ENCODE peak calls at places on chromosomes 3 and 15, in four cellular contexts. O is HS-27A, G is HL-60, F is T-helper 9 cell. P is an unnamed sample.

GRCh38 chr3:28224430-28224829 is 17.0 kb upstream of the CMC1 start:
- DNase-seq in F (no peak), O (no peak), G (no peak), P (no peak)

GRCh38 chr15:100900136-100900894 is 18.8 kb upstream of the LRRK1 start:
- DNase-seq in F (no peak), O (no peak), G (no peak), P (no peak)

GRCh38 chr15:41855121-41855941 is 16.7 kb downstream of the PLA2G4B start:
- DNase-seq in G (no peak), O (no peak), F (no peak), P (no peak)

GRCh38 chr15:79179108-79179561 is 88.6 kb upstream of the RASGRF1 start:
- DNase-seq in G (no peak), O (peak), F (no peak), P (no peak)

GRCh38 chr3:105349988-105350387 is 16.7 kb upstream of the ALCAM start:
- DNase-seq in O (no peak), F (no peak), G (no peak), P (no peak)

GRCh38 chr3:193190387-193190786 is 50.6 kb upstream of the PLAAT1 start:
- DNase-seq in F (no peak), O (no peak), G (peak), P (no peak)

GRCh38 chr15:101250331-101250730 is 1.5 kb downstream of the CHSY1 start:
- DNase-seq in F (no peak), O (peak), G (no peak), P (no peak)

GRCh38 chr3:77513541-77513940 is 473.6 kb downstream of the ROBO2 start:
- DNase-seq in O (no peak), G (no peak), F (no peak), P (no peak)

GRCh38 chr3:107752202-107752990 is 229.6 kb downstream of the BBX start:
- DNase-seq in G (no peak), F (no peak), O (no peak), P (no peak)

GRCh38 chr3:124277516-124277890 is 285.6 kb upstream of the ROPN1 start:
- DNase-seq in O (no peak), F (no peak), G (no peak), P (no peak)

GRCh38 chr3:151906751-151907150 is 33.3 kb downstream of the SUCNR1 start:
- DNase-seq in O (no peak), F (no peak), G (no peak), P (no peak)

GRCh38 chr15:98799461-98799971 is 151.2 kb downstream of the IGF1R start:
- DNase-seq in G (peak), F (no peak), O (no peak), P (no peak)

GRCh38 chr15:50676799-50677483 is 9.7 kb downstream of the TRPM7 start:
- DNase-seq in F (no peak), O (peak), G (no peak), P (no peak)

GRCh38 chr3:176992565-176992964 is 204.7 kb downstream of the TBL1XR1 start:
- DNase-seq in O (no peak), F (no peak), G (no peak), P (no peak)

GRCh38 chr15:90697180-90697579 is 20.0 kb upstream of the BLM start:
- DNase-seq in F (no peak), O (no peak), G (no peak), P (no peak)

GRCh38 chr3:177281292-177281942 is 84.1 kb upstream of the TBL1XR1 start:
- DNase-seq in O (no peak), G (peak), F (no peak), P (peak)

GRCh38 chr3:177056927-177057326 is 140.4 kb downstream of the TBL1XR1 start:
- DNase-seq in O (no peak), F (no peak), G (no peak), P (no peak)